ENCODE peak calls at places on chromosomes 16 and 17, in nine cellular contexts. One of them, this sample, is unnamed.
A peak's percentile ranks its signal among the peaks of the same experiment; 100 is the strongest.

GRCh38 chr17:38328620-38329019 is 15.1 kb downstream of the GPR179 start:
- DNase-seq in mesendoderm: no peak
- DNase-seq in H1: no peak
- DNase-seq in left ventricle myocardium inferior: no peak
- DNase-seq in effector memory CD4-positive, alpha-beta T cell: no peak
- DNase-seq in brain microvascular endothelial cell: no peak
- DNase-seq in CD4-positive, CD25-positive, alpha-beta regulatory T cell: no peak
- DNase-seq in thoracic aorta: no peak
- DNase-seq in breast epithelium: no peak
- DNase-seq in this sample: no peak

GRCh38 chr17:78278139-78278741 is 46.8 kb downstream of the TMEM235 start:
- DNase-seq in CD4-positive, CD25-positive, alpha-beta regulatory T cell: no peak
- DNase-seq in brain microvascular endothelial cell: no peak
- DNase-seq in effector memory CD4-positive, alpha-beta T cell: no peak
- DNase-seq in H1: no peak
- DNase-seq in thoracic aorta: no peak
- DNase-seq in mesendoderm: peak; percentile 68
- DNase-seq in breast epithelium: no peak
- DNase-seq in left ventricle myocardium inferior: no peak
- DNase-seq in this sample: peak; percentile 85

GRCh38 chr16:56534847-56535383 is 15.1 kb upstream of the BBS2 start:
- DNase-seq in left ventricle myocardium inferior: no peak
- DNase-seq in mesendoderm: no peak
- DNase-seq in breast epithelium: no peak
- DNase-seq in H1: no peak
- DNase-seq in brain microvascular endothelial cell: no peak
- DNase-seq in thoracic aorta: no peak
- DNase-seq in CD4-positive, CD25-positive, alpha-beta regulatory T cell: no peak
- DNase-seq in effector memory CD4-positive, alpha-beta T cell: no peak
- DNase-seq in this sample: no peak

GRCh38 chr16:79970551-79971236 is 370.2 kb upstream of the MAF start:
- DNase-seq in brain microvascular endothelial cell: no peak
- DNase-seq in thoracic aorta: no peak
- DNase-seq in left ventricle myocardium inferior: peak; percentile 68
- DNase-seq in effector memory CD4-positive, alpha-beta T cell: no peak
- DNase-seq in mesendoderm: peak; percentile 77
- DNase-seq in CD4-positive, CD25-positive, alpha-beta regulatory T cell: no peak
- DNase-seq in H1: no peak
- DNase-seq in breast epithelium: peak; percentile 19
- DNase-seq in this sample: no peak

GRCh38 chr17:42814633-42815399 is 9.3 kb downstream of the BECN1 start:
- DNase-seq in breast epithelium: no peak
- DNase-seq in brain microvascular endothelial cell: no peak
- DNase-seq in H1: no peak
- DNase-seq in left ventricle myocardium inferior: no peak
- DNase-seq in CD4-positive, CD25-positive, alpha-beta regulatory T cell: no peak
- DNase-seq in effector memory CD4-positive, alpha-beta T cell: no peak
- DNase-seq in mesendoderm: no peak
- DNase-seq in thoracic aorta: no peak
- DNase-seq in this sample: no peak

GRCh38 chr17:72434991-72435618 is 314.3 kb downstream of the SOX9 start:
- DNase-seq in thoracic aorta: no peak
- DNase-seq in H1: no peak
- DNase-seq in breast epithelium: no peak
- DNase-seq in effector memory CD4-positive, alpha-beta T cell: no peak
- DNase-seq in CD4-positive, CD25-positive, alpha-beta regulatory T cell: no peak
- DNase-seq in brain microvascular endothelial cell: no peak
- DNase-seq in mesendoderm: no peak
- DNase-seq in left ventricle myocardium inferior: no peak
- DNase-seq in this sample: no peak

GRCh38 chr17:8610558-8610957 is 20.0 kb downstream of the MYH10 start:
- DNase-seq in left ventricle myocardium inferior: no peak
- DNase-seq in thoracic aorta: no peak
- DNase-seq in H1: no peak
- DNase-seq in mesendoderm: no peak
- DNase-seq in brain microvascular endothelial cell: no peak
- DNase-seq in breast epithelium: no peak
- DNase-seq in effector memory CD4-positive, alpha-beta T cell: no peak
- DNase-seq in CD4-positive, CD25-positive, alpha-beta regulatory T cell: no peak
- DNase-seq in this sample: no peak

GRCh38 chr17:39617446-39618251 is 9.1 kb upstream of the PPP1R1B start:
- DNase-seq in mesendoderm: no peak
- DNase-seq in brain microvascular endothelial cell: no peak
- DNase-seq in thoracic aorta: no peak
- DNase-seq in left ventricle myocardium inferior: peak; percentile 66
- DNase-seq in CD4-positive, CD25-positive, alpha-beta regulatory T cell: peak; percentile 28
- DNase-seq in H1: no peak
- DNase-seq in breast epithelium: peak; percentile 59
- DNase-seq in effector memory CD4-positive, alpha-beta T cell: peak; percentile 9
- DNase-seq in this sample: peak; percentile 90

GRCh38 chr17:13002761-13003453 is 14.9 kb downstream of the ELAC2 start:
- DNase-seq in CD4-positive, CD25-positive, alpha-beta regulatory T cell: peak; percentile 9
- DNase-seq in mesendoderm: peak; percentile 74
- DNase-seq in H1: peak; percentile 25
- DNase-seq in breast epithelium: peak; percentile 60
- DNase-seq in effector memory CD4-positive, alpha-beta T cell: no peak
- DNase-seq in thoracic aorta: peak; percentile 57
- DNase-seq in brain microvascular endothelial cell: peak; percentile 80
- DNase-seq in left ventricle myocardium inferior: peak; percentile 80
- DNase-seq in this sample: peak; percentile 87

GRCh38 chr17:13004336-13004735 is 13.5 kb downstream of the ELAC2 start:
- DNase-seq in effector memory CD4-positive, alpha-beta T cell: no peak
- DNase-seq in CD4-positive, CD25-positive, alpha-beta regulatory T cell: no peak
- DNase-seq in H1: no peak
- DNase-seq in breast epithelium: no peak
- DNase-seq in mesendoderm: no peak
- DNase-seq in thoracic aorta: no peak
- DNase-seq in left ventricle myocardium inferior: no peak
- DNase-seq in brain microvascular endothelial cell: no peak
- DNase-seq in this sample: no peak

GRCh38 chr17:13003927-13004326 is 13.9 kb downstream of the ELAC2 start:
- DNase-seq in thoracic aorta: no peak
- DNase-seq in H1: no peak
- DNase-seq in mesendoderm: no peak
- DNase-seq in brain microvascular endothelial cell: no peak
- DNase-seq in left ventricle myocardium inferior: no peak
- DNase-seq in breast epithelium: no peak
- DNase-seq in effector memory CD4-positive, alpha-beta T cell: no peak
- DNase-seq in CD4-positive, CD25-positive, alpha-beta regulatory T cell: no peak
- DNase-seq in this sample: peak; percentile 9

GRCh38 chr17:13001991-13002615 is 15.7 kb downstream of the ELAC2 start:
- DNase-seq in thoracic aorta: no peak
- DNase-seq in mesendoderm: no peak
- DNase-seq in H1: no peak
- DNase-seq in effector memory CD4-positive, alpha-beta T cell: no peak
- DNase-seq in brain microvascular endothelial cell: no peak
- DNase-seq in left ventricle myocardium inferior: no peak
- DNase-seq in CD4-positive, CD25-positive, alpha-beta regulatory T cell: no peak
- DNase-seq in breast epithelium: no peak
- DNase-seq in this sample: peak; percentile 6

DNA sequence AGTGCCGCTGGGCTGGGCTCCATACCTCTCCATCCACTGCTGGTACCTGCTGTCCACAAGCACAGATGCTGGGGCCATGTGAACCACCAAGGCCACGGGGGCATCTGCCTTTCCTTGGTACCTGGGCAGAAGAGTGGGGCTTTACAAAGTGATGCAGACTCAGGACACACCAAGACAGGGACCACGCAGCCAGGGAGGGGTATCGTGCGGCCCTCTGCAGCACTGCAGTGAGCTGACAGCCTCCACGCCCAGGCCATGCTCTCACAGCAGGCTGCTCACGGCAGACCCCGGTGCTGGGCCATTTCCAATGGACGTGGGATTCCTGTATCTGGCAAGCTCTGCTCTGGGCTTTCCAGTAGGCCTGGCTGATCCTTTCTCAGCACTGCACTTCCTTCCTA is 14.4 kb downstream of the ELAC2 start:
- DNase-seq in effector memory CD4-positive, alpha-beta T cell: no peak
- DNase-seq in mesendoderm: no peak
- DNase-seq in CD4-positive, CD25-positive, alpha-beta regulatory T cell: no peak
- DNase-seq in brain microvascular endothelial cell: no peak
- DNase-seq in thoracic aorta: no peak
- DNase-seq in breast epithelium: no peak
- DNase-seq in left ventricle myocardium inferior: no peak
- DNase-seq in H1: no peak
- DNase-seq in this sample: no peak
- H3K4me3 ChIP-seq in effector memory CD4-positive, alpha-beta T cell: no peak overlapping the region
- H3K4me3 ChIP-seq in mesendoderm: no peak overlapping the region
- H3K4me3 ChIP-seq in CD4-positive, CD25-positive, alpha-beta regulatory T cell: no peak overlapping the region
- H3K4me3 ChIP-seq in brain microvascular endothelial cell: no peak overlapping the region
- H3K4me3 ChIP-seq in thoracic aorta: no peak overlapping the region
- H3K4me3 ChIP-seq in breast epithelium: no peak overlapping the region
- H3K4me3 ChIP-seq in left ventricle myocardium inferior: no peak overlapping the region
- H3K4me3 ChIP-seq in H1: no peak overlapping the region
- H3K4me3 ChIP-seq in this sample: no peak overlapping the region

DNA sequence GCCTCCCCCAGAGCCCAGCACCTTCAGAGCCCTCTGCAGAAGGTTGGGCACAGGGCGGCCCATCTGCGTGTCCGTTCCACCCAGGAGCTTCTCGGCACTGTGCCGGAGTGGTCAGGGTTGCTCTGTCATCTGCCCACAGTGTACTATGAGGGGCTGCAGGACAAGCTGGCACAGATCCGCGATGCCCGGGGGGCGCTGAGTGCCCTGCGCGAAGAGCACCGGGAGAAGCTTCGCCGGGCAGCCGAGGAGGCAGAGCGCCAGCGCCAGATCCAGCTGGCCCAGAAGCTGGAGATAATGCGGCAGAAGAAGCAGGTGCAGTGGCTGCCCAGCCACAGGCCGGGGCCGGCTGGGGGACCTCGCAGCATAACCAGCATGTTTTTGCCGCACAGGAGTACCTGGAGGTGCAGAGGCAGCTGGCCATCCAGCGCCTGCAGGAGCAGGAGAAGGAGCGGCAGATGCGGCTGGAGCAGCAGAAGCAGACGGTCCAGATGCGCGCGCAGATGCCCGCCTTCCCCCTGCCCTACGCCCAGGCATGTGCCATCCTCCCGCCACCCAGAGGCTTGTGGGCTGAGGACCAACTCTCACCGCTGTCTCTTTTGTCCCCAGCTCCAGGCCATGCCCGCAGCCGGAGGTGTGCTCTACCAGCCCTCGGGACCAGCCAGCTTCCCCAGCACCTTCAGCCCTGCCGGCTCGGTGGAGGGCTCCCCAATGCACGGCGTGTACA is 6.8 kb upstream of the MRPL12 start:
- DNase-seq in breast epithelium: no peak
- DNase-seq in brain microvascular endothelial cell: no peak
- DNase-seq in effector memory CD4-positive, alpha-beta T cell: no peak
- DNase-seq in CD4-positive, CD25-positive, alpha-beta regulatory T cell: no peak
- DNase-seq in left ventricle myocardium inferior: no peak
- DNase-seq in mesendoderm: no peak
- DNase-seq in thoracic aorta: no peak
- DNase-seq in H1: no peak
- DNase-seq in this sample: no peak
- H3K36me3 ChIP-seq in breast epithelium: peaks cover 12% of the 10 kb centered on the region
- H3K36me3 ChIP-seq in brain microvascular endothelial cell: peaks cover 93% of the 10 kb centered on the region
- H3K36me3 ChIP-seq in effector memory CD4-positive, alpha-beta T cell: peaks cover 80% of the 10 kb centered on the region
- H3K36me3 ChIP-seq in CD4-positive, CD25-positive, alpha-beta regulatory T cell: peaks cover 59% of the 10 kb centered on the region
- H3K36me3 ChIP-seq in left ventricle myocardium inferior: peaks cover 90% of the 10 kb centered on the region
- H3K36me3 ChIP-seq in mesendoderm: peaks cover 25% of the 10 kb centered on the region
- H3K36me3 ChIP-seq in thoracic aorta: peaks cover 70% of the 10 kb centered on the region
- H3K36me3 ChIP-seq in H1: peaks cover 2% of the 10 kb centered on the region
- H3K36me3 ChIP-seq in this sample: peaks cover 17% of the 10 kb centered on the region

DNA sequence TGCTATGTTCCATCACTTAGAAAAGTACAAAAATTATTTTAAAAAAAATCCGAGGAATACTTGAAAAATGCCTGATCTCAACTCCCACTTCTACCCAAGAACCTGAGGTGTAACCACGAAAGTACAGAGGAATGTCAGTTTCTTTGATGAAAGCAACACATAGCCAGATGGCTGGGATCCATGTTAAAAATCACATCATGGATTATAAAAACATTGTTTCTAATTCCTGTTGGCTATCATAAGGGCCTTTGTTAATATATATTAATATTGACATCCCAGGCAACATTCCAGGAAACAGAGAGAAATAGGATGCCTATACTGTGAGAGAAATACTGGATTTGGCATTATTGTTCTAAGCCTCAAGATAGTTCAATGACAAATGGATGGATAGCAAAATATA is 115.3 kb downstream of the SKAP1 start:
- DNase-seq in effector memory CD4-positive, alpha-beta T cell: no peak
- DNase-seq in brain microvascular endothelial cell: no peak
- DNase-seq in CD4-positive, CD25-positive, alpha-beta regulatory T cell: no peak
- DNase-seq in mesendoderm: no peak
- DNase-seq in H1: no peak
- DNase-seq in left ventricle myocardium inferior: no peak
- DNase-seq in thoracic aorta: no peak
- DNase-seq in breast epithelium: no peak
- DNase-seq in this sample: no peak
- H3K4me3 ChIP-seq in effector memory CD4-positive, alpha-beta T cell: no peak overlapping the region
- H3K4me3 ChIP-seq in brain microvascular endothelial cell: no peak overlapping the region
- H3K4me3 ChIP-seq in CD4-positive, CD25-positive, alpha-beta regulatory T cell: no peak overlapping the region
- H3K4me3 ChIP-seq in mesendoderm: no peak overlapping the region
- H3K4me3 ChIP-seq in H1: no peak overlapping the region
- H3K4me3 ChIP-seq in left ventricle myocardium inferior: no peak overlapping the region
- H3K4me3 ChIP-seq in thoracic aorta: no peak overlapping the region
- H3K4me3 ChIP-seq in breast epithelium: no peak overlapping the region
- H3K4me3 ChIP-seq in this sample: no peak overlapping the region

DNA sequence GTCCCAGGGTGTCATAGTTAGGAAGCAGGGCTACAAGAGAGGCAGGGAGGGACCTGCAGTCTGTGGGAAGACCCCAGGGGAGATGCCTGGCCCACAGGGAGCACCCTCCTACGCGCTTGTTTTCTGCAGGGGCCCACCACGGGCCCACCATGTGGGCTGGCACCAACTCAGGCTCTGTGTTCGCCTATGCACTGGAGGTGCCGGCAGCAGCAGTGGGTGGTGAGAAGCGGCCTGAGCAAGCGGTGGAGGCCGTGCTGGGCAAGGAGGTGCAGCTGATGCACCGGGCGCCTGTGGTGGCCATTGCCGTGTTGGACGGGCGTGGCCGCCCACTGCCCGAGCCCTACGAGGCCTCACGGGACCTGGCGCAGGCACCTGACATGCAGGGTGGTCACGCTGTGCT is 15.0 kb downstream of the LLGL1 start:
- DNase-seq in effector memory CD4-positive, alpha-beta T cell: no peak
- DNase-seq in breast epithelium: no peak
- DNase-seq in H1: no peak
- DNase-seq in left ventricle myocardium inferior: no peak
- DNase-seq in brain microvascular endothelial cell: no peak
- DNase-seq in CD4-positive, CD25-positive, alpha-beta regulatory T cell: no peak
- DNase-seq in thoracic aorta: no peak
- DNase-seq in mesendoderm: no peak
- DNase-seq in this sample: no peak
- H3K36me3 ChIP-seq in effector memory CD4-positive, alpha-beta T cell: peaks cover 25% of the 10 kb centered on the region
- H3K36me3 ChIP-seq in breast epithelium: no peaks in the 10 kb centered on the region
- H3K36me3 ChIP-seq in H1: peaks cover 21% of the 10 kb centered on the region
- H3K36me3 ChIP-seq in left ventricle myocardium inferior: peaks cover 72% of the 10 kb centered on the region
- H3K36me3 ChIP-seq in brain microvascular endothelial cell: peaks cover 58% of the 10 kb centered on the region
- H3K36me3 ChIP-seq in CD4-positive, CD25-positive, alpha-beta regulatory T cell: peaks cover 8% of the 10 kb centered on the region
- H3K36me3 ChIP-seq in thoracic aorta: peaks cover 33% of the 10 kb centered on the region
- H3K36me3 ChIP-seq in mesendoderm: peaks cover 14% of the 10 kb centered on the region
- H3K36me3 ChIP-seq in this sample: peaks cover 31% of the 10 kb centered on the region

DNA sequence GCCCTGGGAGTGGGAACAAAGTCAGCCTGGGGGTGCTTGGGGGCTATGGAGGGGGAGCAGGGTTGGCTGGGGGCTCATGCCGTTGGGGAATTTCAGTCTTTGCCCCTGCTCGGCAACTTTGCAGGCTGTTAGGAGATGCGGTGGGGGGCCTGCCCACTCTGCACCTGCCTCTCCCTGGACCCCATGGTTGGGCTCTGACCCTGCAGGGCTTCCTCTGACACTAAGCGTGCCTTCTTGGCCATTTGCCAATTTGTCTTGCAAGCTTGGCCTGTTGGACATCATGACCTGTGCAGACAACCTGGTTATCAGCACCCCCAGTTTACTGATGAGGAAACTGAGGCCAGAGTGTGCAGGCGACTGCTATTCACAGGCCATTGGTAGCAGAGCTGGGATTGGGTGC is 14.6 kb downstream of the ADCY7 start:
- DNase-seq in thoracic aorta: no peak
- DNase-seq in H1: no peak
- DNase-seq in effector memory CD4-positive, alpha-beta T cell: no peak
- DNase-seq in CD4-positive, CD25-positive, alpha-beta regulatory T cell: no peak
- DNase-seq in brain microvascular endothelial cell: no peak
- DNase-seq in left ventricle myocardium inferior: peak; percentile 10
- DNase-seq in breast epithelium: no peak
- DNase-seq in mesendoderm: no peak
- DNase-seq in this sample: no peak
- H3K4me3 ChIP-seq in thoracic aorta: no peak overlapping the region
- H3K4me3 ChIP-seq in H1: no peak overlapping the region
- H3K4me3 ChIP-seq in effector memory CD4-positive, alpha-beta T cell: no peak overlapping the region
- H3K4me3 ChIP-seq in CD4-positive, CD25-positive, alpha-beta regulatory T cell: no peak overlapping the region
- H3K4me3 ChIP-seq in brain microvascular endothelial cell: no peak overlapping the region
- H3K4me3 ChIP-seq in left ventricle myocardium inferior: no peak overlapping the region
- H3K4me3 ChIP-seq in breast epithelium: no peak overlapping the region
- H3K4me3 ChIP-seq in mesendoderm: no peak overlapping the region
- H3K4me3 ChIP-seq in this sample: no peak overlapping the region